ENCODE peak calls at places on chromosomes 13 and 19, in nine cellular contexts. One of them, this sample, is unnamed.

GRCh38 chr13:32837973-32838940 is 178.0 kb upstream of the KL start:
- DNase-seq in activated CD4-positive, alpha-beta T cell treated with anti-CD3 and anti-CD28 coated beads, Interleukin-2, amount 50 U/mL, for 1 hour: no peak
- DNase-seq in NCI-H524: no peak
- DNase-seq in G401: no peak
- DNase-seq in NCI-H1092: no peak
- DNase-seq in substantia nigra: no peak
- DNase-seq in heart right ventricle: no peak
- DNase-seq in stimulated activated naive B cell treated with anti-CD40 and anti-IgM and Interleukin-4, amounts not matched to agents 10 μg/mL and 1 μg/mL and 100 μg/mL, for 72 hours: no peak
- DNase-seq in HS-27A: no peak
- DNase-seq in this sample: no peak

GRCh38 chr13:48979892-48980291 is 4.2 kb downstream of the FNDC3A start:
- DNase-seq in heart right ventricle: no peak
- DNase-seq in HS-27A: no peak
- DNase-seq in G401: no peak
- DNase-seq in NCI-H524: no peak
- DNase-seq in substantia nigra: no peak
- DNase-seq in activated CD4-positive, alpha-beta T cell treated with anti-CD3 and anti-CD28 coated beads, Interleukin-2, amount 50 U/mL, for 1 hour: no peak
- DNase-seq in NCI-H1092: no peak
- DNase-seq in stimulated activated naive B cell treated with anti-CD40 and anti-IgM and Interleukin-4, amounts not matched to agents 10 μg/mL and 1 μg/mL and 100 μg/mL, for 72 hours: no peak
- DNase-seq in this sample: no peak

GRCh38 chr19:5682293-5682592 is 1.4 kb downstream of the HSD11B1L start:
- DNase-seq in G401: no peak
- DNase-seq in stimulated activated naive B cell treated with anti-CD40 and anti-IgM and Interleukin-4, amounts not matched to agents 10 μg/mL and 1 μg/mL and 100 μg/mL, for 72 hours: no peak
- DNase-seq in substantia nigra: no peak
- DNase-seq in NCI-H1092: no peak
- DNase-seq in HS-27A: no peak
- DNase-seq in activated CD4-positive, alpha-beta T cell treated with anti-CD3 and anti-CD28 coated beads, Interleukin-2, amount 50 U/mL, for 1 hour: no peak
- DNase-seq in heart right ventricle: no peak
- DNase-seq in NCI-H524: no peak
- DNase-seq in this sample: no peak

GRCh38 chr13:112616586-112617381 is 28.8 kb upstream of the TUBGCP3 start:
- DNase-seq in HS-27A: no peak
- DNase-seq in substantia nigra: no peak
- DNase-seq in heart right ventricle: peak
- DNase-seq in G401: peak
- DNase-seq in NCI-H524: peak
- DNase-seq in activated CD4-positive, alpha-beta T cell treated with anti-CD3 and anti-CD28 coated beads, Interleukin-2, amount 50 U/mL, for 1 hour: no peak
- DNase-seq in NCI-H1092: no peak
- DNase-seq in stimulated activated naive B cell treated with anti-CD40 and anti-IgM and Interleukin-4, amounts not matched to agents 10 μg/mL and 1 μg/mL and 100 μg/mL, for 72 hours: no peak
- DNase-seq in this sample: no peak

GRCh38 chr13:50715402-50716146 is 127.9 kb downstream of the DLEU7 start:
- DNase-seq in activated CD4-positive, alpha-beta T cell treated with anti-CD3 and anti-CD28 coated beads, Interleukin-2, amount 50 U/mL, for 1 hour: no peak
- DNase-seq in NCI-H524: no peak
- DNase-seq in heart right ventricle: peak
- DNase-seq in G401: peak
- DNase-seq in substantia nigra: peak
- DNase-seq in NCI-H1092: no peak
- DNase-seq in stimulated activated naive B cell treated with anti-CD40 and anti-IgM and Interleukin-4, amounts not matched to agents 10 μg/mL and 1 μg/mL and 100 μg/mL, for 72 hours: no peak
- DNase-seq in HS-27A: no peak
- DNase-seq in this sample: no peak

GRCh38 chr19:2331601-2332246 is 3.2 kb downstream of the SPPL2B start:
- DNase-seq in heart right ventricle: no peak
- DNase-seq in stimulated activated naive B cell treated with anti-CD40 and anti-IgM and Interleukin-4, amounts not matched to agents 10 μg/mL and 1 μg/mL and 100 μg/mL, for 72 hours: no peak
- DNase-seq in substantia nigra: peak
- DNase-seq in NCI-H1092: no peak
- DNase-seq in activated CD4-positive, alpha-beta T cell treated with anti-CD3 and anti-CD28 coated beads, Interleukin-2, amount 50 U/mL, for 1 hour: no peak
- DNase-seq in HS-27A: no peak
- DNase-seq in G401: no peak
- DNase-seq in NCI-H524: no peak
- DNase-seq in this sample: no peak

GRCh38 chr13:34748561-34748960 is 193.5 kb upstream of the NBEA start:
- DNase-seq in substantia nigra: no peak
- DNase-seq in HS-27A: no peak
- DNase-seq in activated CD4-positive, alpha-beta T cell treated with anti-CD3 and anti-CD28 coated beads, Interleukin-2, amount 50 U/mL, for 1 hour: no peak
- DNase-seq in G401: no peak
- DNase-seq in heart right ventricle: no peak
- DNase-seq in NCI-H1092: no peak
- DNase-seq in NCI-H524: no peak
- DNase-seq in stimulated activated naive B cell treated with anti-CD40 and anti-IgM and Interleukin-4, amounts not matched to agents 10 μg/mL and 1 μg/mL and 100 μg/mL, for 72 hours: no peak
- DNase-seq in this sample: no peak

GRCh38 chr13:56400774-56401173 is 739.9 kb upstream of the PRR20A start:
- DNase-seq in stimulated activated naive B cell treated with anti-CD40 and anti-IgM and Interleukin-4, amounts not matched to agents 10 μg/mL and 1 μg/mL and 100 μg/mL, for 72 hours: no peak
- DNase-seq in substantia nigra: no peak
- DNase-seq in NCI-H1092: no peak
- DNase-seq in G401: peak
- DNase-seq in activated CD4-positive, alpha-beta T cell treated with anti-CD3 and anti-CD28 coated beads, Interleukin-2, amount 50 U/mL, for 1 hour: no peak
- DNase-seq in HS-27A: no peak
- DNase-seq in heart right ventricle: no peak
- DNase-seq in NCI-H524: no peak
- DNase-seq in this sample: no peak

GRCh38 chr13:109998808-109999528 is 212.6 kb upstream of the IRS2 start:
- DNase-seq in NCI-H1092: no peak
- DNase-seq in substantia nigra: no peak
- DNase-seq in activated CD4-positive, alpha-beta T cell treated with anti-CD3 and anti-CD28 coated beads, Interleukin-2, amount 50 U/mL, for 1 hour: no peak
- DNase-seq in G401: no peak
- DNase-seq in HS-27A: no peak
- DNase-seq in stimulated activated naive B cell treated with anti-CD40 and anti-IgM and Interleukin-4, amounts not matched to agents 10 μg/mL and 1 μg/mL and 100 μg/mL, for 72 hours: no peak
- DNase-seq in heart right ventricle: no peak
- DNase-seq in NCI-H524: peak
- DNase-seq in this sample: peak

GRCh38 chr19:18167975-18168645 is 5.5 kb upstream of the IFI30 start:
- DNase-seq in activated CD4-positive, alpha-beta T cell treated with anti-CD3 and anti-CD28 coated beads, Interleukin-2, amount 50 U/mL, for 1 hour: peak
- DNase-seq in NCI-H524: peak
- DNase-seq in HS-27A: no peak
- DNase-seq in heart right ventricle: no peak
- DNase-seq in stimulated activated naive B cell treated with anti-CD40 and anti-IgM and Interleukin-4, amounts not matched to agents 10 μg/mL and 1 μg/mL and 100 μg/mL, for 72 hours: peak
- DNase-seq in substantia nigra: peak
- DNase-seq in G401: peak
- DNase-seq in NCI-H1092: peak
- DNase-seq in this sample: no peak

GRCh38 chr19:12720851-12721655 is 2.7 kb downstream of the TNPO2 start:
- DNase-seq in NCI-H524: no peak
- DNase-seq in stimulated activated naive B cell treated with anti-CD40 and anti-IgM and Interleukin-4, amounts not matched to agents 10 μg/mL and 1 μg/mL and 100 μg/mL, for 72 hours: no peak
- DNase-seq in activated CD4-positive, alpha-beta T cell treated with anti-CD3 and anti-CD28 coated beads, Interleukin-2, amount 50 U/mL, for 1 hour: no peak
- DNase-seq in heart right ventricle: no peak
- DNase-seq in HS-27A: no peak
- DNase-seq in G401: no peak
- DNase-seq in substantia nigra: no peak
- DNase-seq in NCI-H1092: no peak
- DNase-seq in this sample: no peak

GRCh38 chr13:41610426-41610825 is 153.1 kb downstream of the RGCC start:
- DNase-seq in NCI-H1092: no peak
- DNase-seq in NCI-H524: no peak
- DNase-seq in substantia nigra: no peak
- DNase-seq in heart right ventricle: peak
- DNase-seq in HS-27A: no peak
- DNase-seq in activated CD4-positive, alpha-beta T cell treated with anti-CD3 and anti-CD28 coated beads, Interleukin-2, amount 50 U/mL, for 1 hour: no peak
- DNase-seq in G401: no peak
- DNase-seq in stimulated activated naive B cell treated with anti-CD40 and anti-IgM and Interleukin-4, amounts not matched to agents 10 μg/mL and 1 μg/mL and 100 μg/mL, for 72 hours: no peak
- DNase-seq in this sample: peak

GRCh38 chr13:110562696-110563462 is 1.4 kb upstream of the RAB20 start:
- DNase-seq in heart right ventricle: no peak
- DNase-seq in NCI-H1092: no peak
- DNase-seq in NCI-H524: no peak
- DNase-seq in stimulated activated naive B cell treated with anti-CD40 and anti-IgM and Interleukin-4, amounts not matched to agents 10 μg/mL and 1 μg/mL and 100 μg/mL, for 72 hours: no peak
- DNase-seq in HS-27A: no peak
- DNase-seq in G401: no peak
- DNase-seq in activated CD4-positive, alpha-beta T cell treated with anti-CD3 and anti-CD28 coated beads, Interleukin-2, amount 50 U/mL, for 1 hour: no peak
- DNase-seq in substantia nigra: no peak
- DNase-seq in this sample: no peak

GRCh38 chr13:112987625-112988024 is 18.6 kb downstream of the MCF2L start:
- DNase-seq in stimulated activated naive B cell treated with anti-CD40 and anti-IgM and Interleukin-4, amounts not matched to agents 10 μg/mL and 1 μg/mL and 100 μg/mL, for 72 hours: no peak
- DNase-seq in activated CD4-positive, alpha-beta T cell treated with anti-CD3 and anti-CD28 coated beads, Interleukin-2, amount 50 U/mL, for 1 hour: no peak
- DNase-seq in substantia nigra: no peak
- DNase-seq in NCI-H524: no peak
- DNase-seq in G401: no peak
- DNase-seq in HS-27A: no peak
- DNase-seq in heart right ventricle: no peak
- DNase-seq in NCI-H1092: no peak
- DNase-seq in this sample: no peak

GRCh38 chr13:21879263-21879914 is 208.5 kb downstream of the FGF9 start:
- DNase-seq in NCI-H524: no peak
- DNase-seq in stimulated activated naive B cell treated with anti-CD40 and anti-IgM and Interleukin-4, amounts not matched to agents 10 μg/mL and 1 μg/mL and 100 μg/mL, for 72 hours: no peak
- DNase-seq in HS-27A: no peak
- DNase-seq in substantia nigra: no peak
- DNase-seq in G401: no peak
- DNase-seq in activated CD4-positive, alpha-beta T cell treated with anti-CD3 and anti-CD28 coated beads, Interleukin-2, amount 50 U/mL, for 1 hour: no peak
- DNase-seq in heart right ventricle: no peak
- DNase-seq in NCI-H1092: no peak
- DNase-seq in this sample: no peak

GRCh38 chr13:69956343-69956742 is 151.3 kb upstream of the ATXN8OS start:
- DNase-seq in NCI-H1092: no peak
- DNase-seq in NCI-H524: no peak
- DNase-seq in heart right ventricle: no peak
- DNase-seq in activated CD4-positive, alpha-beta T cell treated with anti-CD3 and anti-CD28 coated beads, Interleukin-2, amount 50 U/mL, for 1 hour: no peak
- DNase-seq in HS-27A: no peak
- DNase-seq in substantia nigra: no peak
- DNase-seq in stimulated activated naive B cell treated with anti-CD40 and anti-IgM and Interleukin-4, amounts not matched to agents 10 μg/mL and 1 μg/mL and 100 μg/mL, for 72 hours: no peak
- DNase-seq in G401: no peak
- DNase-seq in this sample: no peak

GRCh38 chr13:94233401-94233800 is 246.1 kb downstream of the DCT start:
- DNase-seq in NCI-H524: no peak
- DNase-seq in G401: no peak
- DNase-seq in heart right ventricle: peak
- DNase-seq in activated CD4-positive, alpha-beta T cell treated with anti-CD3 and anti-CD28 coated beads, Interleukin-2, amount 50 U/mL, for 1 hour: no peak
- DNase-seq in stimulated activated naive B cell treated with anti-CD40 and anti-IgM and Interleukin-4, amounts not matched to agents 10 μg/mL and 1 μg/mL and 100 μg/mL, for 72 hours: no peak
- DNase-seq in NCI-H1092: no peak
- DNase-seq in HS-27A: peak
- DNase-seq in substantia nigra: peak
- DNase-seq in this sample: no peak

GRCh38 chr13:41505209-41505835 is 48.0 kb downstream of the RGCC start:
- DNase-seq in HS-27A: peak
- DNase-seq in activated CD4-positive, alpha-beta T cell treated with anti-CD3 and anti-CD28 coated beads, Interleukin-2, amount 50 U/mL, for 1 hour: no peak
- DNase-seq in stimulated activated naive B cell treated with anti-CD40 and anti-IgM and Interleukin-4, amounts not matched to agents 10 μg/mL and 1 μg/mL and 100 μg/mL, for 72 hours: no peak
- DNase-seq in NCI-H1092: no peak
- DNase-seq in NCI-H524: no peak
- DNase-seq in G401: no peak
- DNase-seq in heart right ventricle: no peak
- DNase-seq in substantia nigra: no peak
- DNase-seq in this sample: no peak

GRCh38 chr13:38755792-38756191 is 68.9 kb downstream of the FREM2 start:
- DNase-seq in stimulated activated naive B cell treated with anti-CD40 and anti-IgM and Interleukin-4, amounts not matched to agents 10 μg/mL and 1 μg/mL and 100 μg/mL, for 72 hours: no peak
- DNase-seq in NCI-H1092: peak
- DNase-seq in HS-27A: no peak
- DNase-seq in activated CD4-positive, alpha-beta T cell treated with anti-CD3 and anti-CD28 coated beads, Interleukin-2, amount 50 U/mL, for 1 hour: no peak
- DNase-seq in G401: no peak
- DNase-seq in substantia nigra: no peak
- DNase-seq in heart right ventricle: no peak
- DNase-seq in NCI-H524: peak
- DNase-seq in this sample: no peak